ENCODE peak calls at places on chromosomes 13 and 19, in five cellular contexts. L is IMR-90, T is substantia nigra, I is NCI-H460, U is neural crest cell. X is an unnamed sample.

GRCh38 chr13:52371736-52372247 is 34.2 kb downstream of the THSD1 start:
- DNase-seq in L (peak), T (no peak), I (no peak), U (no peak), X (no peak)

GRCh38 chr19:10662384-10663251 is 8.5 kb downstream of the ILF3 start:
- DNase-seq in L (peak), T (no peak), I (no peak), U (no peak), X (no peak)

GRCh38 chr13:60402022-60402421 is 5.0 kb downstream of the TDRD3 start:
- DNase-seq in L (peak), T (no peak), I (no peak), U (no peak), X (no peak)

GRCh38 chr19:50569938-50570540 is 1.8 kb upstream of the LRRC4B start:
- DNase-seq in L (no peak), T (no peak), I (no peak), U (no peak), X (no peak)

GRCh38 chr19:38084196-38084595 is 139.8 kb downstream of the DPF1 start:
- DNase-seq in L (no peak), T (no peak), I (no peak), U (no peak), X (no peak)

GRCh38 chr13:96417956-96418355 is 328.0 kb downstream of the HS6ST3 start:
- DNase-seq in L (no peak), T (no peak), I (no peak), U (no peak), X (no peak)

GRCh38 chr19:40257096-40257517 is 28.0 kb downstream of the AKT2 start:
- DNase-seq in L (no peak), T (no peak), I (peak), U (no peak), X (no peak)

GRCh38 chr19:38989066-38989605 is 13.6 kb upstream of the FBXO17 start:
- DNase-seq in L (no peak), T (no peak), I (no peak), U (no peak), X (no peak)

GRCh38 chr19:42290136-42290522 is 11.8 kb upstream of the PRR19 start:
- DNase-seq in L (no peak), T (no peak), I (no peak), U (no peak), X (no peak)

GRCh38 chr13:100673831-100674362 is 698 bp downstream of the TMTC4 start:
- DNase-seq in L (peak), T (peak), I (peak), U (no peak), X (peak)

GRCh38 chr19:718251-719024 is 9.7 kb downstream of the PALM start:
- DNase-seq in L (no peak), T (no peak), I (no peak), U (no peak), X (no peak)

GRCh38 chr13:92886535-92887098 is 340.0 kb upstream of the GPC6 start:
- DNase-seq in L (no peak), T (no peak), I (no peak), U (no peak), X (no peak)

GRCh38 chr19:49916839-49917733 is 11.9 kb upstream of the ATF5 start:
- DNase-seq in L (no peak), T (no peak), I (no peak), U (no peak), X (no peak)

GRCh38 chr13:44359983-44360375 is 13.6 kb upstream of the SERP2 start:
- DNase-seq in L (no peak), T (no peak), I (no peak), U (no peak), X (no peak)

GRCh38 chr13:31887311-31887710 is 144.3 kb upstream of the FRY start:
- DNase-seq in L (peak), T (no peak), I (no peak), U (no peak), X (no peak)

GRCh38 chr19:3047307-3048189 is 14.7 kb downstream of the TLE5 start:
- DNase-seq in L (peak), T (no peak), I (peak), U (peak), X (peak)

GRCh38 chr19:38686530-38686888 is 39.1 kb downstream of the ACTN4 start:
- DNase-seq in L (no peak), T (no peak), I (no peak), U (no peak), X (no peak)

GRCh38 chr19:11861301-11861700 is 12.8 kb downstream of the ZNF439 start:
- DNase-seq in L (no peak), T (no peak), I (no peak), U (no peak), X (no peak)

GRCh38 chr13:105846923-105847322 is 688.5 kb downstream of the EFNB2 start:
- DNase-seq in L (no peak), T (no peak), I (no peak), U (no peak), X (no peak)

GRCh38 chr13:27524981-27525975 is 74.9 kb upstream of the MTIF3 start:
- DNase-seq in L (no peak), T (no peak), I (no peak), U (no peak), X (no peak)

GRCh38 chr13:64758520-64758919 is 2471.6 kb downstream of the PCDH9 start:
- DNase-seq in L (peak), T (no peak), I (no peak), U (no peak), X (no peak)

GRCh38 chr19:53910170-53910518 is 1.1 kb downstream of the CACNG7 start:
- DNase-seq in L (no peak), T (no peak), I (no peak), U (no peak), X (no peak)

GRCh38 chr13:47188802-47189201 is 291.9 kb upstream of the HTR2A start:
- DNase-seq in L (peak), T (no peak), I (no peak), U (no peak), X (no peak)

GRCh38 chr13:44373601-44374347 is at the start of gene SERP2:
- DNase-seq in L (no peak), T (peak), I (no peak), U (peak), X (peak)

GRCh38 chr13:19984430-19985218 is 26.1 kb downstream of the ZMYM2 start:
- DNase-seq in L (peak), T (no peak), I (no peak), U (no peak), X (no peak)

GRCh38 chr13:36979361-36980040 is 19.6 kb downstream of the ALG5 start:
- DNase-seq in L (peak), T (no peak), I (no peak), U (no peak), X (no peak)

GRCh38 chr13:114008964-114009589 is 35.2 kb upstream of the C13orf46 start:
- DNase-seq in L (no peak), T (no peak), I (no peak), U (no peak), X (no peak)

GRCh38 chr13:113211774-113212173 is 2.4 kb downstream of the CUL4A start:
- DNase-seq in L (no peak), T (no peak), I (no peak), U (peak), X (no peak)

GRCh38 chr19:8017808-8018207 is 12.4 kb upstream of the ELAVL1 start:
- DNase-seq in L (no peak), T (no peak), I (no peak), U (no peak), X (no peak)

GRCh38 chr13:109657395-109657794 is 129.0 kb downstream of the IRS2 start:
- DNase-seq in L (no peak), T (no peak), I (no peak), U (no peak), X (no peak)

GRCh38 chr19:2976609-2977000 is 759 bp upstream of the TLE6 start:
- DNase-seq in L (no peak), T (no peak), I (no peak), U (no peak), X (no peak)

GRCh38 chr19:18419699-18420460 is 682 bp downstream of the SSBP4 start:
- DNase-seq in L (no peak), T (no peak), I (no peak), U (no peak), X (peak)

GRCh38 chr13:45370922-45371406 is 30.0 kb upstream of the TPT1 start:
- DNase-seq in L (peak), T (peak), I (peak), U (peak), X (peak)

GRCh38 chr19:1975081-1975480 is 34.1 kb downstream of the CSNK1G2 start:
- DNase-seq in L (peak), T (peak), I (no peak), U (no peak), X (no peak)

GRCh38 chr13:67353891-67354459 is 123.8 kb upstream of the PCDH9 start:
- DNase-seq in L (peak), T (no peak), I (no peak), U (no peak), X (no peak)

GRCh38 chr13:33937373-33938087 is 119.6 kb downstream of the RFC3 start:
- DNase-seq in L (no peak), T (no peak), I (no peak), U (no peak), X (no peak)

GRCh38 chr19:56015756-56016155 is 29.2 kb downstream of the NLRP5 start:
- DNase-seq in L (no peak), T (no peak), I (no peak), U (no peak), X (no peak)

GRCh38 chr19:5953680-5954213 is 24.2 kb downstream of the RANBP3 start:
- DNase-seq in L (no peak), T (no peak), I (no peak), U (no peak), X (no peak)